ENCODE peak calls at places on chromosomes 6 and 20, in seven cellular contexts. One of them, this sample, is unnamed.

GRCh38 chr20:23205656-23206055 is 119.5 kb upstream of the CD93 start:
- DNase-seq in endothelial cell: peak
- DNase-seq in testis: peak
- DNase-seq in posterior cingulate gyrus: peak
- DNase-seq in NCI-H524: no peak
- DNase-seq in breast epithelium: no peak
- DNase-seq in omental fat pad: no peak
- DNase-seq in this sample: no peak

GRCh38 chr6:22964334-22964733 is 395.0 kb downstream of the HDGFL1 start:
- DNase-seq in endothelial cell: no peak
- DNase-seq in testis: no peak
- DNase-seq in posterior cingulate gyrus: no peak
- DNase-seq in NCI-H524: no peak
- DNase-seq in breast epithelium: no peak
- DNase-seq in omental fat pad: no peak
- DNase-seq in this sample: no peak

GRCh38 chr20:47051936-47052566 is 157.4 kb downstream of the EYA2 start:
- DNase-seq in endothelial cell: no peak
- DNase-seq in testis: no peak
- DNase-seq in posterior cingulate gyrus: no peak
- DNase-seq in NCI-H524: no peak
- DNase-seq in breast epithelium: no peak
- DNase-seq in omental fat pad: no peak
- DNase-seq in this sample: no peak

GRCh38 chr6:21502682-21503081 is 90.9 kb upstream of the SOX4 start:
- DNase-seq in endothelial cell: no peak
- DNase-seq in testis: no peak
- DNase-seq in posterior cingulate gyrus: no peak
- DNase-seq in NCI-H524: no peak
- DNase-seq in breast epithelium: no peak
- DNase-seq in omental fat pad: no peak
- DNase-seq in this sample: no peak

GRCh38 chr6:70846207-70846835 is 110.5 kb downstream of the B3GAT2 start:
- DNase-seq in endothelial cell: no peak
- DNase-seq in testis: no peak
- DNase-seq in posterior cingulate gyrus: no peak
- DNase-seq in NCI-H524: peak
- DNase-seq in breast epithelium: no peak
- DNase-seq in omental fat pad: no peak
- DNase-seq in this sample: no peak

GRCh38 chr6:40325041-40325440 is 262.1 kb downstream of the LRFN2 start:
- DNase-seq in endothelial cell: no peak
- DNase-seq in testis: peak
- DNase-seq in posterior cingulate gyrus: no peak
- DNase-seq in NCI-H524: no peak
- DNase-seq in breast epithelium: no peak
- DNase-seq in omental fat pad: no peak
- DNase-seq in this sample: no peak

GRCh38 chr20:5234978-5235377 is 81.8 kb downstream of the PROKR2 start:
- DNase-seq in endothelial cell: no peak
- DNase-seq in testis: no peak
- DNase-seq in posterior cingulate gyrus: no peak
- DNase-seq in NCI-H524: no peak
- DNase-seq in breast epithelium: no peak
- DNase-seq in omental fat pad: no peak
- DNase-seq in this sample: no peak

GRCh38 chr6:36873612-36874011 is 991 bp downstream of the PPIL1 start:
- DNase-seq in endothelial cell: no peak
- DNase-seq in testis: no peak
- DNase-seq in posterior cingulate gyrus: no peak
- DNase-seq in NCI-H524: peak
- DNase-seq in breast epithelium: no peak
- DNase-seq in omental fat pad: no peak
- DNase-seq in this sample: no peak

GRCh38 chr20:15986690-15987089 is 586.6 kb downstream of the KIF16B start:
- DNase-seq in endothelial cell: no peak
- DNase-seq in testis: no peak
- DNase-seq in posterior cingulate gyrus: no peak
- DNase-seq in NCI-H524: no peak
- DNase-seq in breast epithelium: no peak
- DNase-seq in omental fat pad: no peak
- DNase-seq in this sample: no peak

GRCh38 chr6:154887051-154887450 is 108.1 kb upstream of the TIAM2 start:
- DNase-seq in endothelial cell: no peak
- DNase-seq in testis: no peak
- DNase-seq in posterior cingulate gyrus: no peak
- DNase-seq in NCI-H524: no peak
- DNase-seq in breast epithelium: no peak
- DNase-seq in omental fat pad: no peak
- DNase-seq in this sample: no peak

GRCh38 chr20:36773123-36773547 is 428 bp downstream of the DSN1 start:
- DNase-seq in endothelial cell: no peak
- DNase-seq in testis: no peak
- DNase-seq in posterior cingulate gyrus: no peak
- DNase-seq in NCI-H524: peak
- DNase-seq in breast epithelium: no peak
- DNase-seq in omental fat pad: no peak
- DNase-seq in this sample: no peak

GRCh38 chr20:1094706-1095220 is 23.6 kb upstream of the PSMF1 start:
- DNase-seq in endothelial cell: no peak
- DNase-seq in testis: no peak
- DNase-seq in posterior cingulate gyrus: no peak
- DNase-seq in NCI-H524: no peak
- DNase-seq in breast epithelium: no peak
- DNase-seq in omental fat pad: no peak
- DNase-seq in this sample: no peak

GRCh38 chr20:44198872-44199271 is 11.7 kb downstream of the OSER1 start:
- DNase-seq in endothelial cell: no peak
- DNase-seq in testis: no peak
- DNase-seq in posterior cingulate gyrus: no peak
- DNase-seq in NCI-H524: no peak
- DNase-seq in breast epithelium: no peak
- DNase-seq in omental fat pad: no peak
- DNase-seq in this sample: no peak

GRCh38 chr6:166786704-166787293 is 159.7 kb upstream of the RPS6KA2 start:
- DNase-seq in endothelial cell: no peak
- DNase-seq in testis: peak
- DNase-seq in posterior cingulate gyrus: no peak
- DNase-seq in NCI-H524: peak
- DNase-seq in breast epithelium: no peak
- DNase-seq in omental fat pad: no peak
- DNase-seq in this sample: peak

GRCh38 chr6:129667621-129668020 is 42.4 kb downstream of the ARHGAP18 start:
- DNase-seq in endothelial cell: no peak
- DNase-seq in testis: peak
- DNase-seq in posterior cingulate gyrus: no peak
- DNase-seq in NCI-H524: no peak
- DNase-seq in breast epithelium: no peak
- DNase-seq in omental fat pad: no peak
- DNase-seq in this sample: peak

GRCh38 chr20:61784801-61785566 is 280.7 kb downstream of the TAF4 start:
- DNase-seq in endothelial cell: no peak
- DNase-seq in testis: no peak
- DNase-seq in posterior cingulate gyrus: no peak
- DNase-seq in NCI-H524: no peak
- DNase-seq in breast epithelium: no peak
- DNase-seq in omental fat pad: no peak
- DNase-seq in this sample: no peak

GRCh38 chr20:46123482-46124245 is 5.5 kb downstream of the CD40 start:
- DNase-seq in endothelial cell: no peak
- DNase-seq in testis: no peak
- DNase-seq in posterior cingulate gyrus: no peak
- DNase-seq in NCI-H524: no peak
- DNase-seq in breast epithelium: no peak
- DNase-seq in omental fat pad: no peak
- DNase-seq in this sample: no peak

GRCh38 chr6:163062790-163063189 is 335.0 kb downstream of the PACRG start:
- DNase-seq in endothelial cell: no peak
- DNase-seq in testis: no peak
- DNase-seq in posterior cingulate gyrus: no peak
- DNase-seq in NCI-H524: no peak
- DNase-seq in breast epithelium: no peak
- DNase-seq in omental fat pad: no peak
- DNase-seq in this sample: no peak

GRCh38 chr6:43971776-43972126 is 155.5 kb downstream of the MRPL14 start:
- DNase-seq in endothelial cell: no peak
- DNase-seq in testis: no peak
- DNase-seq in posterior cingulate gyrus: no peak
- DNase-seq in NCI-H524: no peak
- DNase-seq in breast epithelium: no peak
- DNase-seq in omental fat pad: no peak
- DNase-seq in this sample: no peak

This sample was measured in adrenal gland.